ENCODE peak calls at places on chromosomes 16 and 17, in five cellular contexts. N, U, Y, J and S are unnamed samples.

GRCh38 chr17:75774988-75775668 is 9.5 kb upstream of the UNK start:
- DNase-seq in U (no peak), Y (no peak), J (no peak), N (no peak), S (no peak)

GRCh38 chr17:74605361-74605760 is 13.3 kb upstream of the CD300LD start:
- DNase-seq in Y (no peak), J (no peak), U (peak; percentile 62), N (peak; percentile 86), S (no peak)

GRCh38 chr16:69364088-69364487 is 12.5 kb upstream of the TMED6 start:
- DNase-seq in Y (no peak), J (no peak), U (no peak), N (no peak), S (no peak)

GRCh38 chr17:81549031-81549557 is 3.1 kb downstream of the FAAP100 start:
- DNase-seq in Y (no peak), U (no peak), J (no peak), N (no peak), S (no peak)

GRCh38 chr17:42541041-42541833 is 5.2 kb downstream of the NAGLU start:
- DNase-seq in J (no peak), U (no peak), N (no peak), Y (no peak), S (no peak)

GRCh38 chr17:64097196-64097936 is 32.6 kb downstream of the ERN1 start:
- DNase-seq in U (no peak), Y (no peak), N (no peak), J (no peak), S (no peak)

GRCh38 chr17:42853004-42853403 is 2.0 kb downstream of the AOC3 start:
- DNase-seq in U (peak; percentile 21), Y (no peak), N (no peak), J (no peak), S (no peak)

GRCh38 chr16:70715113-70715711 is 29.4 kb upstream of the MTSS2 start:
- DNase-seq in U (peak; percentile 70), J (no peak), Y (no peak), N (peak; percentile 79), S (peak; percentile 99)

GRCh38 chr16:84379731-84380369 is 11.5 kb downstream of the ATP2C2 start:
- DNase-seq in N (no peak), U (no peak), Y (no peak), J (no peak), S (no peak)

GRCh38 chr16:68642436-68643064 is 2.6 kb upstream of the CDH3 start:
- DNase-seq in Y (peak; percentile 78), J (no peak), N (no peak), U (no peak), S (no peak)

GRCh38 chr17:250487-251300 is 69.2 kb upstream of the DOC2B start:
- DNase-seq in Y (no peak), J (no peak), U (no peak), N (no peak), S (no peak)

GRCh38 chr17:915416-916201 is 64.0 kb downstream of the NXN start:
- DNase-seq in U (no peak), N (no peak), Y (no peak), J (no peak), S (no peak)

GRCh38 chr16:68379472-68380347 is 68.6 kb downstream of the SMPD3 start:
- DNase-seq in N (no peak), J (no peak), U (no peak), Y (no peak), S (no peak)

GRCh38 chr17:76046064-76046463 is 19.0 kb upstream of the EVPL start:
- DNase-seq in U (no peak), N (no peak), J (no peak), Y (no peak), S (no peak)

GRCh38 chr17:61393550-61393903 is 6.1 kb upstream of the TBX2 start:
- DNase-seq in J (no peak), Y (no peak), N (peak; percentile 17), U (no peak), S (no peak)

GRCh38 chr16:1012722-1013592 is 31.4 kb downstream of the SOX8 start:
- DNase-seq in J (no peak), U (no peak), Y (no peak), N (no peak), S (no peak)

GRCh38 chr16:51994597-51994996 is 552.3 kb downstream of the TOX3 start:
- DNase-seq in N (peak; percentile 30), Y (no peak), J (no peak), U (peak; percentile 96), S (peak; percentile 78)

GRCh38 chr16:27259710-27260109 is 8.9 kb downstream of the NSMCE1 start:
- DNase-seq in N (no peak), J (no peak), Y (no peak), U (no peak), S (no peak)

GRCh38 chr17:78884148-78884870 is 18.7 kb downstream of the CEP295NL start:
- DNase-seq in N (no peak), Y (no peak), J (no peak), U (no peak), S (no peak)

GRCh38 chr16:47110939-47111338 is 32.8 kb downstream of the NETO2 start:
- DNase-seq in N (no peak), U (no peak), Y (no peak), J (no peak), S (no peak)

GRCh38 chr17:40447148-40447644 is 3.9 kb downstream of the IGFBP4 start:
- DNase-seq in Y (no peak), J (no peak), N (no peak), U (no peak), S (no peak)

GRCh38 chr16:2226245-2226793 is 2.9 kb downstream of the E4F1 start:
- DNase-seq in J (no peak), N (no peak), Y (no peak), U (no peak), S (no peak)

GRCh38 chr17:33838281-33838680 is 416.8 kb upstream of the CCL2 start:
- DNase-seq in Y (no peak), N (no peak), U (no peak), J (no peak), S (peak; percentile 7)

GRCh38 chr17:27418366-27418615 is 38.0 kb upstream of the KSR1 start:
- DNase-seq in U (no peak), Y (no peak), J (no peak), N (no peak), S (no peak)

GRCh38 chr16:71449020-71449419 is 7.2 kb upstream of the TLE7 start:
- DNase-seq in J (no peak), Y (no peak), U (no peak), N (no peak), S (no peak)

GRCh38 chr16:70437017-70437581 is 1.8 kb downstream of the ST3GAL2 start:
- DNase-seq in J (no peak), N (peak; percentile 33), U (no peak), Y (peak; percentile 91), S (no peak)

GRCh38 chr17:57257911-57258885 is 1.9 kb downstream of the MSI2 start:
- DNase-seq in N (no peak), U (no peak), Y (no peak), J (no peak), S (no peak)

GRCh38 chr17:49715221-49715620 is 7.5 kb upstream of the SLC35B1 start:
- DNase-seq in U (no peak), J (no peak), Y (no peak), N (no peak), S (no peak)

GRCh38 chr16:23803591-23804123 is 32.1 kb upstream of the PRKCB start:
- DNase-seq in J (no peak), N (peak; percentile 7), Y (peak; percentile 48), U (peak; percentile 41), S (no peak)

GRCh38 chr16:88650749-88651275 is at the start of gene CYBA:
- DNase-seq in N (no peak), U (peak; percentile 74), Y (no peak), J (no peak), S (no peak)

GRCh38 chr17:74514632-74515035 is 16.6 kb downstream of the CD300LB start:
- DNase-seq in U (peak; percentile 19), J (no peak), Y (no peak), N (peak; percentile 53), S (no peak)

GRCh38 chr16:89993971-89994370 is 25.3 kb downstream of the DBNDD1 start:
- DNase-seq in U (no peak), Y (no peak), N (no peak), J (no peak), S (no peak)

GRCh38 chr17:42578282-42578869 is 847 bp upstream of the PSMC3IP start:
- DNase-seq in N (peak; percentile 76), Y (peak; percentile 76), J (peak; percentile 75), U (peak; percentile 72), S (no peak)

GRCh38 chr17:32840241-32840640 is 36.7 kb downstream of the MYO1D start:
- DNase-seq in Y (no peak), U (no peak), J (no peak), N (no peak), S (no peak)

GRCh38 chr16:59330030-59330670 is 596.0 kb upstream of the GOT2 start:
- DNase-seq in N (no peak), U (no peak), Y (no peak), J (no peak), S (no peak)

GRCh38 chr16:72793017-72793416 is 254.9 kb downstream of the ZFHX3 start:
- DNase-seq in N (no peak), Y (no peak), U (no peak), J (no peak), S (no peak)

GRCh38 chr17:80151333-80151732 is 4.4 kb upstream of the EIF4A3 start:
- DNase-seq in J (no peak), U (no peak), Y (no peak), N (no peak), S (no peak)

GRCh38 chr17:13074026-13074425 is 56.2 kb upstream of the ELAC2 start:
- DNase-seq in Y (no peak), U (no peak), N (no peak), J (no peak), S (no peak)